ENCODE peak calls at places on chromosomes 1 and 21, in seven cellular contexts. S, Q, D, J, N, I and P are unnamed samples.

GRCh38 chr1:66533804-66534745 is at the start of gene SGIP1:
- DNase-seq in S (peak; percentile 45), D (no peak), N (peak; percentile 81), Q (peak; percentile 47), I (no peak), J (peak; percentile 59), P (no peak)

GRCh38 chr1:101567582-101568189 is 330.9 kb downstream of the S1PR1 start:
- DNase-seq in N (peak; percentile 36), Q (no peak), J (peak; percentile 48), I (peak; percentile 29), D (peak; percentile 44), S (peak; percentile 35), P (peak; percentile 10)

GRCh38 chr1:5661196-5662130 is 330.8 kb downstream of the NPHP4 start:
- DNase-seq in S (no peak), I (no peak), D (no peak), J (no peak), N (no peak), Q (no peak), P (no peak)

GRCh38 chr1:59819566-59820438 is 5.1 kb downstream of the HOOK1 start:
- DNase-seq in D (no peak), Q (no peak), S (peak; percentile 49), J (no peak), I (no peak), N (no peak), P (no peak)

GRCh38 chr1:154736840-154737239 is 128.9 kb upstream of the ADAR start:
- DNase-seq in S (peak; percentile 79), D (no peak), J (no peak), N (peak; percentile 55), I (peak; percentile 63), Q (no peak), P (no peak)

GRCh38 chr1:151995774-151996173 is 2.1 kb upstream of the S100A10 start:
- DNase-seq in N (no peak), S (no peak), Q (no peak), J (no peak), D (no peak), I (no peak), P (no peak)

GRCh38 chr21:34892196-34892595 is 156.9 kb downstream of the RUNX1 start:
- DNase-seq in Q (no peak), S (peak; percentile 15), N (peak; percentile 42), D (no peak), I (no peak), J (no peak), P (no peak)

GRCh38 chr1:240199758-240200655 is 108.3 kb downstream of the FMN2 start:
- DNase-seq in Q (no peak), J (no peak), N (no peak), I (no peak), D (no peak), S (no peak), P (no peak)

GRCh38 chr21:44398499-44398898 is 45.1 kb downstream of the TRPM2 start:
- DNase-seq in Q (no peak), I (no peak), J (no peak), D (no peak), S (no peak), N (no peak), P (no peak)

GRCh38 chr1:28510350-28511223 is 4.7 kb downstream of the RCC1 start:
- DNase-seq in D (peak; percentile 69), J (no peak), N (peak; percentile 80), I (peak; percentile 32), Q (no peak), S (peak; percentile 30), P (peak; percentile 63)

GRCh38 chr1:100458925-100459814 is 78.8 kb upstream of the GPR88 start:
- DNase-seq in Q (peak; percentile 78), D (peak; percentile 71), I (peak; percentile 65), N (peak; percentile 80), S (peak; percentile 85), J (peak; percentile 73), P (peak; percentile 38)

GRCh38 chr1:205060746-205061145 is 17.7 kb downstream of the CNTN2 start:
- DNase-seq in Q (no peak), N (no peak), J (no peak), D (no peak), S (no peak), I (no peak), P (no peak)

GRCh38 chr1:77227383-77227782 is 8.2 kb upstream of the PIGK start:
- DNase-seq in S (no peak), J (no peak), N (no peak), I (no peak), D (no peak), Q (no peak), P (no peak)

GRCh38 chr1:56535949-56536348 is 43.4 kb downstream of the PLPP3 start:
- DNase-seq in I (no peak), N (no peak), Q (no peak), D (no peak), S (no peak), J (no peak), P (no peak)

GRCh38 chr1:204746838-204747442 is 61.4 kb upstream of the LRRN2 start:
- DNase-seq in S (peak; percentile 13), I (peak; percentile 25), D (peak; percentile 65), N (peak; percentile 46), J (peak; percentile 68), Q (peak; percentile 56), P (no peak)

GRCh38 chr1:211675230-211676105 is at the start of gene NEK2:
- DNase-seq in Q (peak; percentile 87), D (peak; percentile 95), N (peak; percentile 96), J (peak; percentile 96), I (peak; percentile 84), S (peak; percentile 96), P (peak; percentile 83)

GRCh38 chr1:224592636-224593579 is 23.2 kb upstream of the CNIH3 start:
- DNase-seq in I (no peak), J (no peak), S (peak; percentile 87), D (no peak), Q (no peak), N (peak; percentile 92), P (peak; percentile 7)

GRCh38 chr1:11058595-11059165 is 1.1 kb downstream of the SRM start:
- DNase-seq in J (no peak), Q (no peak), D (no peak), N (no peak), S (no peak), I (no peak), P (no peak)

GRCh38 chr1:236107121-236107907 is 35.0 kb upstream of the GPR137B start:
- DNase-seq in J (no peak), I (no peak), Q (no peak), D (no peak), N (no peak), S (no peak), P (no peak)

GRCh38 chr1:36691374-36691773 is 208.7 kb upstream of the CSF3R start:
- DNase-seq in Q (no peak), N (no peak), J (no peak), I (no peak), S (no peak), D (peak; percentile 32), P (no peak)

GRCh38 chr1:165162671-165163241 is 193.8 kb downstream of the LMX1A start:
- DNase-seq in D (no peak), I (no peak), S (no peak), N (peak; percentile 3), J (peak; percentile 30), Q (peak; percentile 44), P (no peak)

GRCh38 chr1:47893412-47893811 is 103.8 kb downstream of the TRABD2B start:
- DNase-seq in J (no peak), S (no peak), Q (no peak), D (no peak), N (no peak), I (no peak), P (no peak)

GRCh38 chr1:184157396-184157747 is 105.8 kb downstream of the TSEN15 start:
- DNase-seq in I (no peak), Q (no peak), S (no peak), J (no peak), N (no peak), D (no peak), P (no peak)

GRCh38 chr1:153627797-153628626 is at the start of gene S100A1:
- DNase-seq in S (no peak), N (no peak), J (no peak), D (no peak), I (no peak), Q (no peak), P (no peak)

GRCh38 chr21:44654576-44654950 is at the start of gene KRTAP12-4:
- DNase-seq in J (no peak), N (no peak), Q (no peak), S (no peak), D (no peak), I (no peak), P (no peak)

GRCh38 chr21:36647279-36648093 is 51.4 kb upstream of the SIM2 start:
- DNase-seq in Q (no peak), D (peak; percentile 14), J (peak; percentile 33), N (peak; percentile 70), S (peak; percentile 15), I (no peak), P (no peak)

GRCh38 chr1:240149488-240150094 is 57.9 kb downstream of the FMN2 start:
- DNase-seq in J (no peak), N (peak; percentile 61), D (peak; percentile 11), Q (no peak), S (peak; percentile 26), I (no peak), P (no peak)

GRCh38 chr1:2968471-2968881 is 52.8 kb upstream of the ACTRT2 start:
- DNase-seq in D (no peak), Q (no peak), N (no peak), J (no peak), S (no peak), I (no peak), P (no peak)

GRCh38 chr1:107480548-107480947 is 339.7 kb downstream of the NTNG1 start:
- DNase-seq in I (no peak), Q (no peak), N (no peak), J (no peak), D (no peak), S (no peak), P (peak; percentile 20)

GRCh38 chr1:210089848-210090247 is 142.7 kb upstream of the SERTAD4 start:
- DNase-seq in S (no peak), J (no peak), D (no peak), Q (no peak), N (no peak), I (no peak), P (no peak)

GRCh38 chr1:176989023-176989422 is 175.5 kb downstream of the ASTN1 start:
- DNase-seq in D (no peak), Q (no peak), I (no peak), J (no peak), N (peak; percentile 10), S (no peak), P (no peak)